ENCODE peak calls at places on chromosomes 5 and 9, in four cellular contexts. R, L, V and C are unnamed samples.

GRCh38 chr9:114163517-114163924 is 8.2 kb downstream of the COL27A1 start:
- DNase-seq in V (no peak), R (no peak), L (no peak), C (no peak)

GRCh38 chr9:11356101-11356500 is 743.3 kb upstream of the PTPRD start:
- DNase-seq in V (no peak), L (no peak), R (no peak), C (no peak)

GRCh38 chr5:167305591-167306213 is 985.7 kb upstream of the WWC1 start:
- DNase-seq in V (no peak), R (no peak), L (no peak), C (no peak)

GRCh38 chr5:80516826-80517225 is 28.9 kb downstream of the FAM151B start:
- DNase-seq in V (no peak), L (no peak), R (peak; percentile 26), C (no peak)

GRCh38 chr9:127937046-127937382 is 640 bp downstream of the DPM2 start:
- DNase-seq in V (no peak), R (no peak), L (no peak), C (no peak)

GRCh38 chr9:135252980-135253304 is 165.5 kb downstream of the OLFM1 start:
- DNase-seq in L (no peak), R (no peak), V (no peak), C (no peak)

GRCh38 chr5:148828461-148829247 is 2.2 kb downstream of the ADRB2 start:
- DNase-seq in R (no peak), L (no peak), V (no peak), C (no peak)

GRCh38 chr5:1552469-1553255 is 28.9 kb upstream of the LPCAT1 start:
- DNase-seq in V (no peak), R (no peak), L (no peak), C (no peak)

GRCh38 chr9:96186601-96187011 is 115.4 kb downstream of the HSD17B3 start:
- DNase-seq in R (no peak), L (no peak), V (no peak), C (no peak)

GRCh38 chr5:159655757-159656409 is 260.4 kb upstream of the ADRA1B start:
- DNase-seq in L (no peak), V (no peak), R (no peak), C (no peak)

GRCh38 chr9:445033-445432 is 230.4 kb downstream of the DOCK8 start:
- DNase-seq in L (peak; percentile 66), V (no peak), R (no peak), C (no peak)

GRCh38 chr5:100546041-100546440 is 10.9 kb downstream of the FAM174A start:
- DNase-seq in R (no peak), V (no peak), L (no peak), C (no peak)

GRCh38 chr5:152723482-152723881 is 318.4 kb upstream of the NMUR2 start:
- DNase-seq in L (no peak), R (no peak), V (no peak), C (no peak)

GRCh38 chr5:167552356-167552755 is 739.1 kb upstream of the WWC1 start:
- DNase-seq in R (no peak), V (no peak), L (no peak), C (no peak)

GRCh38 chr5:129771058-129771838 is 23.4 kb downstream of the MINAR2 start:
- DNase-seq in R (no peak), V (peak; percentile 32), L (no peak), C (no peak)

GRCh38 chr5:11046160-11046559 is 285.1 kb upstream of the DAP start:
- DNase-seq in R (no peak), V (no peak), L (no peak), C (no peak)

GRCh38 chr5:103973669-103974068 is 411.1 kb upstream of the NUDT12 start:
- DNase-seq in L (no peak), V (no peak), R (no peak), C (no peak)

GRCh38 chr9:22237497-22238363 is 208.9 kb upstream of the DMRTA1 start:
- DNase-seq in V (no peak), L (peak; percentile 28), R (no peak), C (no peak)

GRCh38 chr9:109504689-109505088 is 6.6 kb upstream of the PTPN3 start:
- DNase-seq in R (no peak), L (no peak), V (no peak), C (no peak)

GRCh38 chr9:37550781-37551180 is 25.4 kb downstream of the FBXO10 start:
- DNase-seq in L (no peak), V (no peak), R (no peak), C (no peak)

GRCh38 chr5:50299896-50300295 is 141.2 kb downstream of the EMB start:
- DNase-seq in R (no peak), L (no peak), V (no peak), C (no peak)

GRCh38 chr5:71786337-71787060 is 67.4 kb downstream of the CARTPT start:
- DNase-seq in L (no peak), V (no peak), R (no peak), C (no peak)

GRCh38 chr9:81955625-81956024 is 12.3 kb downstream of the SPATA31D3 start:
- DNase-seq in R (no peak), V (no peak), L (no peak), C (no peak)

GRCh38 chr5:10366310-10367297 is 13.1 kb downstream of the MARCHF6 start:
- DNase-seq in V (no peak), R (no peak), L (no peak), C (no peak)

GRCh38 chr5:140346348-140347221 is at the start of gene HBEGF:
- DNase-seq in R (peak; percentile 74), L (peak; percentile 80), V (peak; percentile 26), C (peak; percentile 51)

GRCh38 chr9:35662437-35662836 is 2.6 kb downstream of the ARHGEF39 start:
- DNase-seq in V (no peak), L (no peak), R (no peak), C (no peak)
- H3K4me3 ChIP-seq in V (peak overlapping the region; percentile 55), L (no peak overlapping the region), R (peak overlapping the region; percentile 40), C (no peak overlapping the region)

DNA sequence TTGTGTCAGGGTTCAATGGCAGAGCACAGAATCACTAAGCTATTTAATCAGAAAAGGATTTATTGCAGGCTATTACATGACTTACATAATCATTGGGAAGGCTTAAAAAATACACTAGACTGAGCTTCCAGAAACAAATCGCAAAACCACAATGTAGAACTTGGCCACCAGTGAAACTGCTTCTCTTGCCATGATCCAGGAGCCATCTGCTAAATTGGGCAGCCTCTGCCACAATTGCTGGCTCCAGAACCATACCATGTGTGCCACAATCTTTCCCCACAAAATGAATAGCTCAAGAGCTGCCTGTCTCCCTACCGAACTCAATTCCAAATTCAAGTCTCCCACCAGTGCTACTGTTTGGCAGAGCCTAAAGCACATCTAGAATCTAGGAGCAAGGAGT is 9.8 kb upstream of the ERAP1 start:
- DNase-seq in V (no peak), L (no peak), R (no peak), C (no peak)
- H3K4me3 ChIP-seq in V (peak overlapping the region; percentile 90), L (no peak overlapping the region), R (peak overlapping the region; percentile 64), C (peak overlapping the region; percentile 47)

DNA sequence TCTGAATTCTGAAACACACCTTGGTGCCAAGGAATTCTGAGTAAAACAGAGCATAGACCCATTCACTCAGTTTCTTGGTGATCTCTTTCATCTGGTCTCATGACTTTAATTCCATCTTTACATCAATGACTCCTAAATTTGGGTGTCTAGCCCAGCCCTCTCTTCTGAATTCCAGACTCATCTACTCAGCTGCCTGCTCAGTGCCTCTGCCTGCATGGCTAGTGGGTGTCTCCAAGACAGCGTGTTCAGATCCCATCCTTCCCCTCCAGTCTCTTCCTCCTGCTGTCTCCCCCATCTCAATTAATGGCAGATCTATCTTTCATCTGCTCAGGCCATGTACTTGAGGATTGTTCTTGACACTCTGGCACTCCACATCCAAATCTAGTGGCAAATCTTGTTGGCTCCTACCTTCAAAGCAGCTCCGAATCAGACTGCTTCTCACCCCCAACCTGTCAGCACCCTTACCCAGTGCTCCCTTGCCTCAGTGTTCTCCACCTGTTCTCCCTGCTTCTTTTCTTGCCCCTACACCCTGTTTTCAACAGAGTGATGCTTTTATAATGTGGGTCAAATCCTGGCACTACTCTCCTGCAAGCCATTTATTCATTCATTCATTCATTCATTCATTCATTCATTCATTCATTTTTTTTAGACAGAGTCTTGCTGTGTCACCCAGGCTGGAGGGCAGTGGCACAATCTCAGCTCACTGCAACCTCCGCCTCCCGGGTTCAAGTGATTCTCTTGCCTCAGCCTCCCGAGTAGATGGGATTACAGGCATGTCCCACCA is 5.3 kb downstream of the CAVIN4 start:
- DNase-seq in R (no peak), L (no peak), V (no peak), C (no peak)
- H3K4me3 ChIP-seq in R (no peak overlapping the region), L (no peak overlapping the region), V (no peak overlapping the region), C (no peak overlapping the region)

GRCh38 chr9:74498616-74499095 is 1.5 kb downstream of the RORB start:
- DNase-seq in L (no peak), V (no peak), R (no peak), C (no peak)

GRCh38 chr9:74497750-74498615 is 848 bp downstream of the RORB start:
- DNase-seq in L (no peak), V (no peak), R (peak; percentile 29), C (no peak)

GRCh38 chr9:74499111-74499601 is 2.0 kb downstream of the RORB start:
- DNase-seq in L (no peak), V (no peak), R (no peak), C (no peak)

GRCh38 chr9:74499770-74500583 is 2.8 kb downstream of the RORB start:
- DNase-seq in R (no peak), V (no peak), L (no peak), C (no peak)

GRCh38 chr9:74500584-74500924 is 3.4 kb downstream of the RORB start:
- DNase-seq in R (no peak), L (no peak), V (no peak), C (no peak)
- H3K4me3 ChIP-seq in R (no peak overlapping the region), L (no peak overlapping the region), V (no peak overlapping the region), C (no peak overlapping the region)